ENCODE peak calls at places on chromosomes 6 and 20, in six cellular contexts. One of them, this sample, is unnamed.
A peak's percentile ranks its signal among the peaks of the same experiment; 100 is the strongest.

GRCh38 chr6:130783416-130784107 is 43.6 kb upstream of the SMLR1 start:
- DNase-seq in tibial artery: no peak
- DNase-seq in astrocyte: peak; percentile 46
- DNase-seq in body of pancreas: no peak
- DNase-seq in right lobe of liver: no peak
- DNase-seq in PC-3: no peak
- DNase-seq in this sample: no peak

GRCh38 chr6:101001012-101001411 is 119.9 kb upstream of the ASCC3 start:
- DNase-seq in tibial artery: no peak
- DNase-seq in PC-3: no peak
- DNase-seq in right lobe of liver: no peak
- DNase-seq in astrocyte: no peak
- DNase-seq in body of pancreas: no peak
- DNase-seq in this sample: no peak

GRCh38 chr6:96909826-96910225 is 12.1 kb upstream of the NDUFAF4 start:
- DNase-seq in right lobe of liver: no peak
- DNase-seq in tibial artery: no peak
- DNase-seq in PC-3: no peak
- DNase-seq in astrocyte: no peak
- DNase-seq in body of pancreas: peak; percentile 8
- DNase-seq in this sample: no peak

GRCh38 chr6:105107207-105107606 is 72.6 kb downstream of the POPDC3 start:
- DNase-seq in PC-3: no peak
- DNase-seq in body of pancreas: no peak
- DNase-seq in right lobe of liver: no peak
- DNase-seq in tibial artery: no peak
- DNase-seq in astrocyte: no peak
- DNase-seq in this sample: no peak

GRCh38 chr6:163756079-163756478 is 341.6 kb downstream of the QKI start:
- DNase-seq in right lobe of liver: no peak
- DNase-seq in body of pancreas: no peak
- DNase-seq in astrocyte: no peak
- DNase-seq in PC-3: no peak
- DNase-seq in tibial artery: no peak
- DNase-seq in this sample: no peak

GRCh38 chr6:100202417-100203194 is 208.6 kb upstream of the MCHR2 start:
- DNase-seq in astrocyte: peak; percentile 96
- DNase-seq in PC-3: peak; percentile 94
- DNase-seq in tibial artery: peak; percentile 24
- DNase-seq in body of pancreas: no peak
- DNase-seq in right lobe of liver: no peak
- DNase-seq in this sample: peak; percentile 90

GRCh38 chr6:45504947-45505346 is 127.2 kb upstream of the SUPT3H start:
- DNase-seq in right lobe of liver: no peak
- DNase-seq in tibial artery: no peak
- DNase-seq in PC-3: peak; percentile 63
- DNase-seq in body of pancreas: peak; percentile 24
- DNase-seq in astrocyte: peak; percentile 96
- DNase-seq in this sample: peak; percentile 39

GRCh38 chr6:45148278-45148677 is 179.9 kb upstream of the RUNX2 start:
- DNase-seq in body of pancreas: no peak
- DNase-seq in right lobe of liver: no peak
- DNase-seq in PC-3: no peak
- DNase-seq in astrocyte: peak; percentile 12
- DNase-seq in tibial artery: no peak
- DNase-seq in this sample: no peak

GRCh38 chr6:51025082-51025777 is 206.6 kb downstream of the TFAP2B start:
- DNase-seq in tibial artery: no peak
- DNase-seq in body of pancreas: no peak
- DNase-seq in astrocyte: peak; percentile 75
- DNase-seq in PC-3: peak; percentile 97
- DNase-seq in right lobe of liver: no peak
- DNase-seq in this sample: peak; percentile 54

GRCh38 chr6:163191704-163192537 is 222.6 kb upstream of the QKI start:
- DNase-seq in astrocyte: no peak
- DNase-seq in tibial artery: no peak
- DNase-seq in PC-3: no peak
- DNase-seq in right lobe of liver: no peak
- DNase-seq in body of pancreas: no peak
- DNase-seq in this sample: no peak

GRCh38 chr6:85660181-85660611 is 17.5 kb upstream of the SYNCRIP start:
- DNase-seq in PC-3: peak; percentile 5
- DNase-seq in body of pancreas: no peak
- DNase-seq in tibial artery: no peak
- DNase-seq in astrocyte: peak; percentile 98
- DNase-seq in right lobe of liver: no peak
- DNase-seq in this sample: peak; percentile 86

GRCh38 chr20:64102647-64103354 is 4.6 kb downstream of the NPBWR2 start:
- DNase-seq in body of pancreas: peak; percentile 22
- DNase-seq in tibial artery: no peak
- DNase-seq in right lobe of liver: no peak
- DNase-seq in PC-3: no peak
- DNase-seq in astrocyte: no peak
- DNase-seq in this sample: no peak

GRCh38 chr20:57596998-57597939 is 23.0 kb downstream of the ZBP1 start:
- DNase-seq in body of pancreas: peak; percentile 81
- DNase-seq in tibial artery: peak; percentile 56
- DNase-seq in PC-3: peak; percentile 72
- DNase-seq in astrocyte: no peak
- DNase-seq in right lobe of liver: peak; percentile 75
- DNase-seq in this sample: peak; percentile 64

GRCh38 chr20:50023116-50023802 is 40.5 kb downstream of the SNAI1 start:
- DNase-seq in PC-3: no peak
- DNase-seq in tibial artery: no peak
- DNase-seq in body of pancreas: no peak
- DNase-seq in astrocyte: no peak
- DNase-seq in right lobe of liver: no peak
- DNase-seq in this sample: no peak

GRCh38 chr6:96682017-96682416 is 119.1 kb downstream of the FHL5 start:
- DNase-seq in body of pancreas: no peak
- DNase-seq in PC-3: no peak
- DNase-seq in right lobe of liver: no peak
- DNase-seq in tibial artery: no peak
- DNase-seq in astrocyte: no peak
- DNase-seq in this sample: no peak

GRCh38 chr6:155248021-155249001 is 15.5 kb upstream of the CLDN20 start:
- DNase-seq in PC-3: peak; percentile 32
- DNase-seq in body of pancreas: peak; percentile 46
- DNase-seq in right lobe of liver: no peak
- DNase-seq in tibial artery: peak; percentile 31
- DNase-seq in astrocyte: peak; percentile 56
- DNase-seq in this sample: peak; percentile 28

GRCh38 chr6:166423051-166423745 is 40.5 kb upstream of the MPC1 start:
- DNase-seq in tibial artery: no peak
- DNase-seq in PC-3: no peak
- DNase-seq in body of pancreas: no peak
- DNase-seq in astrocyte: no peak
- DNase-seq in right lobe of liver: peak; percentile 28
- DNase-seq in this sample: no peak

GRCh38 chr20:3406481-3407425 is 716 bp downstream of the DNAAF9 start:
- DNase-seq in tibial artery: peak; percentile 45
- DNase-seq in astrocyte: no peak
- DNase-seq in right lobe of liver: peak; percentile 54
- DNase-seq in body of pancreas: peak; percentile 44
- DNase-seq in PC-3: no peak
- DNase-seq in this sample: no peak
- H3K4me3 ChIP-seq in tibial artery: peak overlapping the region; percentile 74
- H3K4me3 ChIP-seq in astrocyte: peak overlapping the region; percentile 84
- H3K4me3 ChIP-seq in right lobe of liver: peak overlapping the region; percentile 75
- H3K4me3 ChIP-seq in body of pancreas: peak overlapping the region; percentile 83
- H3K4me3 ChIP-seq in PC-3: peak overlapping the region; percentile 73
- H3K4me3 ChIP-seq in this sample: peak overlapping the region; percentile 62

GRCh38 chr6:149456311-149457021 is 28.3 kb downstream of the ZC3H12D start:
- DNase-seq in tibial artery: no peak
- DNase-seq in astrocyte: no peak
- DNase-seq in right lobe of liver: no peak
- DNase-seq in PC-3: no peak
- DNase-seq in body of pancreas: no peak
- DNase-seq in this sample: no peak
- H3K36me3 ChIP-seq in tibial artery: no peaks in the 10 kb centered on the region
- H3K36me3 ChIP-seq in astrocyte: no peaks in the 10 kb centered on the region
- H3K36me3 ChIP-seq in right lobe of liver: no peaks in the 10 kb centered on the region
- H3K36me3 ChIP-seq in PC-3: no peaks in the 10 kb centered on the region
- H3K36me3 ChIP-seq in body of pancreas: no peaks in the 10 kb centered on the region
- H3K36me3 ChIP-seq in this sample: no peaks in the 10 kb centered on the region

DNA sequence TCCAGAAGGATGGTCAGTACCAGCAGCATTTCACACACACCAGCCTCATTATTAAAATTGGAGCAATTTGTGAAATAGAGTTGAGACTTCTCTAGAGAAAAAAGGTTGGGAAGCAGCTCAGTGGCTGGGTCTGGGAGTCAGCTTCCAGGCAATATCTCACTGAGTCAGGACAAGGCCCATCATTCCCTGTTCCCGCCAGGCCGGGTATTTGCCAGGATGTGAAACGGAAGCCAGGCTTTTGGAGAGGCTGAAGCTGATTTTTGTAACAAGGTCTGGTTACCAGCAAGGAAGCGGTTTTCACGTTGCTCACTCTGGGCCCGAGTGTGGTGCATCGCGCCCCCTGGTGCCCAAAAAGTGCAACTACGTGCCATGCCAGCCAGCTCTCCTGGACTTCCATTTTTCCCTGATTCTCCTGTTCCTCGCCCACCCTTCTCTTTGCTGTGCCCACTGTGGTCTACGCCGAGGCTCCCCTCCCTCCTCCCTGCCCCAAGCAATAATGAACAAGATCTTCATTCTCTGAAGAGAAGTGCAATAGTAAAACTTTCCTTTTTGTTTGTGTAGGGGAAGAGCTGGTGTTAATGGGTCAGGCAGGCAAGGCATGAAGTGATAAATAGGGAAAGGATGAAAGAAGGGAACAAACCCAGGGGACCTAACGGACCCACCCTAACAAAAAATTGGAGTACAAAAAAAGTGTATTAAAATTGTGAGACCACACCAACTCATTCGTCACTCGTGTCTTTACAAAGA is 67.1 kb downstream of the ZBTB2 start:
- DNase-seq in PC-3: peak; percentile 88
- DNase-seq in right lobe of liver: peak; percentile 81
- DNase-seq in astrocyte: peak; percentile 85
- DNase-seq in tibial artery: peak; percentile 89
- DNase-seq in body of pancreas: peak; percentile 81
- DNase-seq in this sample: peak; percentile 89
- H3K4me3 ChIP-seq in PC-3: peak overlapping the region; percentile 89
- H3K4me3 ChIP-seq in right lobe of liver: no peak overlapping the region
- H3K4me3 ChIP-seq in astrocyte: no peak overlapping the region
- H3K4me3 ChIP-seq in tibial artery: no peak overlapping the region
- H3K4me3 ChIP-seq in body of pancreas: no peak overlapping the region
- H3K4me3 ChIP-seq in this sample: no peak overlapping the region

GRCh38 chr6:35605600-35605999 is 83.1 kb downstream of the FKBP5 start:
- DNase-seq in astrocyte: no peak
- DNase-seq in tibial artery: no peak
- DNase-seq in right lobe of liver: no peak
- DNase-seq in body of pancreas: no peak
- DNase-seq in PC-3: no peak
- DNase-seq in this sample: no peak
- H3K36me3 ChIP-seq in astrocyte: no peaks in the 10 kb centered on the region
- H3K36me3 ChIP-seq in tibial artery: peaks cover 45% of the 10 kb centered on the region
- H3K36me3 ChIP-seq in right lobe of liver: peaks cover 10% of the 10 kb centered on the region
- H3K36me3 ChIP-seq in body of pancreas: no peaks in the 10 kb centered on the region
- H3K36me3 ChIP-seq in PC-3: no peaks in the 10 kb centered on the region
- H3K36me3 ChIP-seq in this sample: no peaks in the 10 kb centered on the region

GRCh38 chr6:81940451-81940850 is 188.0 kb upstream of the TENT5A start:
- DNase-seq in tibial artery: no peak
- DNase-seq in right lobe of liver: no peak
- DNase-seq in body of pancreas: no peak
- DNase-seq in astrocyte: peak; percentile 58
- DNase-seq in PC-3: peak; percentile 7
- DNase-seq in this sample: no peak

GRCh38 chr6:81939774-81940165 is 187.3 kb upstream of the TENT5A start:
- DNase-seq in body of pancreas: no peak
- DNase-seq in right lobe of liver: no peak
- DNase-seq in astrocyte: peak; percentile 22
- DNase-seq in PC-3: peak; percentile 11
- DNase-seq in tibial artery: no peak
- DNase-seq in this sample: no peak

GRCh38 chr6:81938991-81939773 is 186.7 kb upstream of the TENT5A start:
- DNase-seq in astrocyte: peak; percentile 93
- DNase-seq in body of pancreas: no peak
- DNase-seq in right lobe of liver: no peak
- DNase-seq in tibial artery: no peak
- DNase-seq in PC-3: peak; percentile 76
- DNase-seq in this sample: peak; percentile 45

GRCh38 chr6:81937296-81937937 is 184.9 kb upstream of the TENT5A start:
- DNase-seq in tibial artery: no peak
- DNase-seq in right lobe of liver: no peak
- DNase-seq in body of pancreas: no peak
- DNase-seq in PC-3: peak; percentile 58
- DNase-seq in astrocyte: peak; percentile 60
- DNase-seq in this sample: no peak

GRCh38 chr6:81938014-81938761 is 185.7 kb upstream of the TENT5A start:
- DNase-seq in right lobe of liver: no peak
- DNase-seq in astrocyte: peak; percentile 99
- DNase-seq in tibial artery: no peak
- DNase-seq in body of pancreas: peak; percentile 31
- DNase-seq in PC-3: peak; percentile 94
- DNase-seq in this sample: peak; percentile 62
- H3K4me3 ChIP-seq in right lobe of liver: peak overlapping the region; percentile 26
- H3K4me3 ChIP-seq in astrocyte: no peak overlapping the region
- H3K4me3 ChIP-seq in tibial artery: no peak overlapping the region
- H3K4me3 ChIP-seq in body of pancreas: no peak overlapping the region
- H3K4me3 ChIP-seq in PC-3: peak overlapping the region; percentile 51
- H3K4me3 ChIP-seq in this sample: no peak overlapping the region